ENCODE peak calls at places on chromosomes 12 and 14, in nine cellular contexts. One of them, this sample, is unnamed.
A peak's percentile ranks its signal among the peaks of the same experiment; 100 is the strongest.

GRCh38 chr12:3363608-3364007 is 127.4 kb upstream of the PRMT8 start:
- DNase-seq in lung: no peak
- DNase-seq in EL: no peak
- DNase-seq in amniotic stem cell: no peak
- DNase-seq in bronchial epithelial cell: no peak
- DNase-seq in mesothelial cell of epicardium: no peak
- DNase-seq in left ventricle myocardium superior: no peak
- DNase-seq in stimulated activated CD4-positive, alpha-beta T cell treated with anti-CD3 and anti-CD28 coated beads, TNF-alpha, amount 100 ng/mL, for 24 hours: no peak
- DNase-seq in NCI-H460: no peak
- DNase-seq in this sample: peak; percentile 14

GRCh38 chr12:107429006-107429698 is 256.4 kb upstream of the PWP1 start:
- DNase-seq in lung: peak; percentile 38
- DNase-seq in EL: no peak
- DNase-seq in amniotic stem cell: no peak
- DNase-seq in bronchial epithelial cell: peak; percentile 86
- DNase-seq in mesothelial cell of epicardium: no peak
- DNase-seq in left ventricle myocardium superior: no peak
- DNase-seq in stimulated activated CD4-positive, alpha-beta T cell treated with anti-CD3 and anti-CD28 coated beads, TNF-alpha, amount 100 ng/mL, for 24 hours: no peak
- DNase-seq in NCI-H460: no peak
- DNase-seq in this sample: peak; percentile 52

GRCh38 chr14:21098134-21098891 is at the start of gene ZNF219:
- DNase-seq in lung: peak; percentile 66
- DNase-seq in EL: peak; percentile 67
- DNase-seq in amniotic stem cell: no peak
- DNase-seq in bronchial epithelial cell: peak; percentile 82
- DNase-seq in mesothelial cell of epicardium: peak; percentile 63
- DNase-seq in left ventricle myocardium superior: peak; percentile 77
- DNase-seq in stimulated activated CD4-positive, alpha-beta T cell treated with anti-CD3 and anti-CD28 coated beads, TNF-alpha, amount 100 ng/mL, for 24 hours: peak; percentile 40
- DNase-seq in NCI-H460: peak; percentile 45
- DNase-seq in this sample: peak; percentile 52

GRCh38 chr14:104895786-104896642 is 28.7 kb upstream of the PLD4 start:
- DNase-seq in lung: peak; percentile 79
- DNase-seq in EL: no peak
- DNase-seq in amniotic stem cell: no peak
- DNase-seq in bronchial epithelial cell: peak; percentile 17
- DNase-seq in mesothelial cell of epicardium: peak; percentile 39
- DNase-seq in left ventricle myocardium superior: peak; percentile 51
- DNase-seq in stimulated activated CD4-positive, alpha-beta T cell treated with anti-CD3 and anti-CD28 coated beads, TNF-alpha, amount 100 ng/mL, for 24 hours: no peak
- DNase-seq in NCI-H460: no peak
- DNase-seq in this sample: no peak

GRCh38 chr12:10182662-10183061 is 3.8 kb downstream of the TMEM52B start:
- DNase-seq in lung: no peak
- DNase-seq in EL: peak; percentile 86
- DNase-seq in amniotic stem cell: no peak
- DNase-seq in bronchial epithelial cell: peak; percentile 86
- DNase-seq in mesothelial cell of epicardium: no peak
- DNase-seq in left ventricle myocardium superior: no peak
- DNase-seq in stimulated activated CD4-positive, alpha-beta T cell treated with anti-CD3 and anti-CD28 coated beads, TNF-alpha, amount 100 ng/mL, for 24 hours: no peak
- DNase-seq in NCI-H460: no peak
- DNase-seq in this sample: no peak

GRCh38 chr14:76872796-76873432 is 46.7 kb downstream of the LRRC74A start:
- DNase-seq in lung: peak; percentile 56
- DNase-seq in EL: peak; percentile 55
- DNase-seq in amniotic stem cell: no peak
- DNase-seq in bronchial epithelial cell: peak; percentile 19
- DNase-seq in mesothelial cell of epicardium: peak; percentile 80
- DNase-seq in left ventricle myocardium superior: peak; percentile 65
- DNase-seq in stimulated activated CD4-positive, alpha-beta T cell treated with anti-CD3 and anti-CD28 coated beads, TNF-alpha, amount 100 ng/mL, for 24 hours: peak; percentile 58
- DNase-seq in NCI-H460: peak; percentile 53
- DNase-seq in this sample: peak; percentile 67

GRCh38 chr12:4276524-4277204 is 3.1 kb downstream of the CCND2 start:
- DNase-seq in lung: peak; percentile 93
- DNase-seq in EL: peak; percentile 82
- DNase-seq in amniotic stem cell: peak; percentile 69
- DNase-seq in bronchial epithelial cell: peak; percentile 83
- DNase-seq in mesothelial cell of epicardium: peak; percentile 87
- DNase-seq in left ventricle myocardium superior: peak; percentile 83
- DNase-seq in stimulated activated CD4-positive, alpha-beta T cell treated with anti-CD3 and anti-CD28 coated beads, TNF-alpha, amount 100 ng/mL, for 24 hours: peak; percentile 83
- DNase-seq in NCI-H460: peak; percentile 74
- DNase-seq in this sample: peak; percentile 90

GRCh38 chr12:93102289-93102688 is 173.2 kb upstream of the EEA1 start:
- DNase-seq in lung: no peak
- DNase-seq in EL: no peak
- DNase-seq in amniotic stem cell: no peak
- DNase-seq in bronchial epithelial cell: no peak
- DNase-seq in mesothelial cell of epicardium: no peak
- DNase-seq in left ventricle myocardium superior: no peak
- DNase-seq in stimulated activated CD4-positive, alpha-beta T cell treated with anti-CD3 and anti-CD28 coated beads, TNF-alpha, amount 100 ng/mL, for 24 hours: no peak
- DNase-seq in NCI-H460: no peak
- DNase-seq in this sample: no peak

GRCh38 chr14:71250791-71251190 is 343.5 kb downstream of the PCNX1 start:
- DNase-seq in lung: no peak
- DNase-seq in EL: no peak
- DNase-seq in amniotic stem cell: no peak
- DNase-seq in bronchial epithelial cell: no peak
- DNase-seq in mesothelial cell of epicardium: no peak
- DNase-seq in left ventricle myocardium superior: no peak
- DNase-seq in stimulated activated CD4-positive, alpha-beta T cell treated with anti-CD3 and anti-CD28 coated beads, TNF-alpha, amount 100 ng/mL, for 24 hours: no peak
- DNase-seq in NCI-H460: no peak
- DNase-seq in this sample: no peak

GRCh38 chr14:61322799-61323290 is 1.5 kb downstream of the PRKCH start:
- DNase-seq in lung: peak; percentile 38
- DNase-seq in EL: peak; percentile 6
- DNase-seq in amniotic stem cell: no peak
- DNase-seq in bronchial epithelial cell: peak; percentile 97
- DNase-seq in mesothelial cell of epicardium: no peak
- DNase-seq in left ventricle myocardium superior: no peak
- DNase-seq in stimulated activated CD4-positive, alpha-beta T cell treated with anti-CD3 and anti-CD28 coated beads, TNF-alpha, amount 100 ng/mL, for 24 hours: peak; percentile 39
- DNase-seq in NCI-H460: no peak
- DNase-seq in this sample: no peak

GRCh38 chr14:34372766-34373165 is 89.3 kb downstream of the SPTSSA start:
- DNase-seq in lung: no peak
- DNase-seq in EL: no peak
- DNase-seq in amniotic stem cell: no peak
- DNase-seq in bronchial epithelial cell: no peak
- DNase-seq in mesothelial cell of epicardium: no peak
- DNase-seq in left ventricle myocardium superior: no peak
- DNase-seq in stimulated activated CD4-positive, alpha-beta T cell treated with anti-CD3 and anti-CD28 coated beads, TNF-alpha, amount 100 ng/mL, for 24 hours: no peak
- DNase-seq in NCI-H460: no peak
- DNase-seq in this sample: no peak

GRCh38 chr14:101254805-101255764 is 306.2 kb upstream of the DIO3 start:
- DNase-seq in lung: no peak
- DNase-seq in EL: no peak
- DNase-seq in amniotic stem cell: no peak
- DNase-seq in bronchial epithelial cell: no peak
- DNase-seq in mesothelial cell of epicardium: no peak
- DNase-seq in left ventricle myocardium superior: peak; percentile 61
- DNase-seq in stimulated activated CD4-positive, alpha-beta T cell treated with anti-CD3 and anti-CD28 coated beads, TNF-alpha, amount 100 ng/mL, for 24 hours: no peak
- DNase-seq in NCI-H460: no peak
- DNase-seq in this sample: peak; percentile 24

GRCh38 chr14:33406766-33407165 is 468.1 kb downstream of the NPAS3 start:
- DNase-seq in lung: no peak
- DNase-seq in EL: no peak
- DNase-seq in amniotic stem cell: no peak
- DNase-seq in bronchial epithelial cell: no peak
- DNase-seq in mesothelial cell of epicardium: no peak
- DNase-seq in left ventricle myocardium superior: no peak
- DNase-seq in stimulated activated CD4-positive, alpha-beta T cell treated with anti-CD3 and anti-CD28 coated beads, TNF-alpha, amount 100 ng/mL, for 24 hours: no peak
- DNase-seq in NCI-H460: no peak
- DNase-seq in this sample: no peak

GRCh38 chr12:12716151-12716844 is 870 bp upstream of the CDKN1B start:
- DNase-seq in lung: no peak
- DNase-seq in EL: peak; percentile 49
- DNase-seq in amniotic stem cell: no peak
- DNase-seq in bronchial epithelial cell: peak; percentile 44
- DNase-seq in mesothelial cell of epicardium: no peak
- DNase-seq in left ventricle myocardium superior: no peak
- DNase-seq in stimulated activated CD4-positive, alpha-beta T cell treated with anti-CD3 and anti-CD28 coated beads, TNF-alpha, amount 100 ng/mL, for 24 hours: no peak
- DNase-seq in NCI-H460: no peak
- DNase-seq in this sample: no peak

GRCh38 chr14:79920180-79920579 is 291.1 kb downstream of the DIO2 start:
- DNase-seq in lung: no peak
- DNase-seq in EL: no peak
- DNase-seq in amniotic stem cell: no peak
- DNase-seq in bronchial epithelial cell: no peak
- DNase-seq in mesothelial cell of epicardium: no peak
- DNase-seq in left ventricle myocardium superior: no peak
- DNase-seq in stimulated activated CD4-positive, alpha-beta T cell treated with anti-CD3 and anti-CD28 coated beads, TNF-alpha, amount 100 ng/mL, for 24 hours: no peak
- DNase-seq in NCI-H460: no peak
- DNase-seq in this sample: no peak

GRCh38 chr12:129659927-129660326 is 243.9 kb downstream of the TMEM132D start:
- DNase-seq in lung: no peak
- DNase-seq in EL: no peak
- DNase-seq in amniotic stem cell: peak; percentile 91
- DNase-seq in bronchial epithelial cell: peak; percentile 74
- DNase-seq in mesothelial cell of epicardium: no peak
- DNase-seq in left ventricle myocardium superior: no peak
- DNase-seq in stimulated activated CD4-positive, alpha-beta T cell treated with anti-CD3 and anti-CD28 coated beads, TNF-alpha, amount 100 ng/mL, for 24 hours: no peak
- DNase-seq in NCI-H460: no peak
- DNase-seq in this sample: no peak

GRCh38 chr12:124476011-124476400 is 91.4 kb downstream of the NCOR2 start:
- DNase-seq in lung: no peak
- DNase-seq in EL: no peak
- DNase-seq in amniotic stem cell: no peak
- DNase-seq in bronchial epithelial cell: no peak
- DNase-seq in mesothelial cell of epicardium: no peak
- DNase-seq in left ventricle myocardium superior: peak; percentile 31
- DNase-seq in stimulated activated CD4-positive, alpha-beta T cell treated with anti-CD3 and anti-CD28 coated beads, TNF-alpha, amount 100 ng/mL, for 24 hours: no peak
- DNase-seq in NCI-H460: no peak
- DNase-seq in this sample: no peak

GRCh38 chr12:55720894-55721444 is 776 bp downstream of the RDH5 start:
- DNase-seq in lung: peak; percentile 72
- DNase-seq in EL: peak; percentile 98
- DNase-seq in amniotic stem cell: peak; percentile 87
- DNase-seq in bronchial epithelial cell: peak; percentile 80
- DNase-seq in mesothelial cell of epicardium: no peak
- DNase-seq in left ventricle myocardium superior: peak; percentile 67
- DNase-seq in stimulated activated CD4-positive, alpha-beta T cell treated with anti-CD3 and anti-CD28 coated beads, TNF-alpha, amount 100 ng/mL, for 24 hours: no peak
- DNase-seq in NCI-H460: peak; percentile 47
- DNase-seq in this sample: peak; percentile 80

GRCh38 chr14:44961151-44961729 is 507 bp downstream of the KLHL28 start:
- DNase-seq in lung: peak; percentile 59
- DNase-seq in EL: peak; percentile 69
- DNase-seq in amniotic stem cell: peak; percentile 48
- DNase-seq in bronchial epithelial cell: peak; percentile 54
- DNase-seq in mesothelial cell of epicardium: peak; percentile 63
- DNase-seq in left ventricle myocardium superior: peak; percentile 64
- DNase-seq in stimulated activated CD4-positive, alpha-beta T cell treated with anti-CD3 and anti-CD28 coated beads, TNF-alpha, amount 100 ng/mL, for 24 hours: peak; percentile 52
- DNase-seq in NCI-H460: peak; percentile 71
- DNase-seq in this sample: peak; percentile 51

GRCh38 chr14:94889520-94890312 is 119.8 kb upstream of the GSC start:
- DNase-seq in lung: no peak
- DNase-seq in EL: no peak
- DNase-seq in amniotic stem cell: no peak
- DNase-seq in bronchial epithelial cell: no peak
- DNase-seq in mesothelial cell of epicardium: no peak
- DNase-seq in left ventricle myocardium superior: no peak
- DNase-seq in stimulated activated CD4-positive, alpha-beta T cell treated with anti-CD3 and anti-CD28 coated beads, TNF-alpha, amount 100 ng/mL, for 24 hours: no peak
- DNase-seq in NCI-H460: no peak
- DNase-seq in this sample: no peak

GRCh38 chr12:80493466-80493865 is 49.4 kb downstream of the PTPRQ start:
- DNase-seq in lung: no peak
- DNase-seq in EL: no peak
- DNase-seq in amniotic stem cell: no peak
- DNase-seq in bronchial epithelial cell: no peak
- DNase-seq in mesothelial cell of epicardium: no peak
- DNase-seq in left ventricle myocardium superior: no peak
- DNase-seq in stimulated activated CD4-positive, alpha-beta T cell treated with anti-CD3 and anti-CD28 coated beads, TNF-alpha, amount 100 ng/mL, for 24 hours: no peak
- DNase-seq in NCI-H460: no peak
- DNase-seq in this sample: no peak

GRCh38 chr12:98939350-98939749 is 294.3 kb downstream of the APAF1 start:
- DNase-seq in lung: no peak
- DNase-seq in EL: peak; percentile 24
- DNase-seq in amniotic stem cell: no peak
- DNase-seq in bronchial epithelial cell: peak; percentile 30
- DNase-seq in mesothelial cell of epicardium: no peak
- DNase-seq in left ventricle myocardium superior: no peak
- DNase-seq in stimulated activated CD4-positive, alpha-beta T cell treated with anti-CD3 and anti-CD28 coated beads, TNF-alpha, amount 100 ng/mL, for 24 hours: no peak
- DNase-seq in NCI-H460: no peak
- DNase-seq in this sample: no peak

GRCh38 chr14:76917759-76918175 is 91.6 kb downstream of the LRRC74A start:
- DNase-seq in lung: peak; percentile 54
- DNase-seq in EL: no peak
- DNase-seq in amniotic stem cell: no peak
- DNase-seq in bronchial epithelial cell: no peak
- DNase-seq in mesothelial cell of epicardium: no peak
- DNase-seq in left ventricle myocardium superior: peak; percentile 88
- DNase-seq in stimulated activated CD4-positive, alpha-beta T cell treated with anti-CD3 and anti-CD28 coated beads, TNF-alpha, amount 100 ng/mL, for 24 hours: no peak
- DNase-seq in NCI-H460: no peak
- DNase-seq in this sample: no peak

GRCh38 chr12:112381898-112382796 is at the start of gene HECTD4:
- DNase-seq in lung: peak; percentile 95
- DNase-seq in EL: peak; percentile 87
- DNase-seq in amniotic stem cell: peak; percentile 73
- DNase-seq in bronchial epithelial cell: peak; percentile 64
- DNase-seq in mesothelial cell of epicardium: peak; percentile 94
- DNase-seq in left ventricle myocardium superior: peak; percentile 99
- DNase-seq in stimulated activated CD4-positive, alpha-beta T cell treated with anti-CD3 and anti-CD28 coated beads, TNF-alpha, amount 100 ng/mL, for 24 hours: peak; percentile 93
- DNase-seq in NCI-H460: peak; percentile 87
- DNase-seq in this sample: peak; percentile 95

GRCh38 chr12:49332891-49333371 is 4.1 kb downstream of the C1QL4 start:
- DNase-seq in lung: no peak
- DNase-seq in EL: no peak
- DNase-seq in amniotic stem cell: no peak
- DNase-seq in bronchial epithelial cell: no peak
- DNase-seq in mesothelial cell of epicardium: no peak
- DNase-seq in left ventricle myocardium superior: no peak
- DNase-seq in stimulated activated CD4-positive, alpha-beta T cell treated with anti-CD3 and anti-CD28 coated beads, TNF-alpha, amount 100 ng/mL, for 24 hours: no peak
- DNase-seq in NCI-H460: no peak
- DNase-seq in this sample: no peak

GRCh38 chr12:96233941-96234461 is 39.8 kb downstream of the ELK3 start:
- DNase-seq in lung: peak; percentile 65
- DNase-seq in EL: peak; percentile 29
- DNase-seq in amniotic stem cell: no peak
- DNase-seq in bronchial epithelial cell: no peak
- DNase-seq in mesothelial cell of epicardium: no peak
- DNase-seq in left ventricle myocardium superior: peak; percentile 96
- DNase-seq in stimulated activated CD4-positive, alpha-beta T cell treated with anti-CD3 and anti-CD28 coated beads, TNF-alpha, amount 100 ng/mL, for 24 hours: no peak
- DNase-seq in NCI-H460: no peak
- DNase-seq in this sample: peak; percentile 82

GRCh38 chr12:82688035-82688501 is 1.4 kb downstream of the TMTC2 start:
- DNase-seq in lung: no peak
- DNase-seq in EL: peak; percentile 9
- DNase-seq in amniotic stem cell: no peak
- DNase-seq in bronchial epithelial cell: peak; percentile 21
- DNase-seq in mesothelial cell of epicardium: no peak
- DNase-seq in left ventricle myocardium superior: no peak
- DNase-seq in stimulated activated CD4-positive, alpha-beta T cell treated with anti-CD3 and anti-CD28 coated beads, TNF-alpha, amount 100 ng/mL, for 24 hours: no peak
- DNase-seq in NCI-H460: no peak
- DNase-seq in this sample: no peak

GRCh38 chr14:105748204-105748578 is 221.8 kb downstream of the TMEM121 start:
- DNase-seq in lung: no peak
- DNase-seq in EL: no peak
- DNase-seq in amniotic stem cell: no peak
- DNase-seq in bronchial epithelial cell: no peak
- DNase-seq in mesothelial cell of epicardium: no peak
- DNase-seq in left ventricle myocardium superior: peak; percentile 65
- DNase-seq in stimulated activated CD4-positive, alpha-beta T cell treated with anti-CD3 and anti-CD28 coated beads, TNF-alpha, amount 100 ng/mL, for 24 hours: no peak
- DNase-seq in NCI-H460: no peak
- DNase-seq in this sample: no peak

GRCh38 chr14:72559227-72559626 is 334.7 kb downstream of the DPF3 start:
- DNase-seq in lung: no peak
- DNase-seq in EL: peak; percentile 37
- DNase-seq in amniotic stem cell: no peak
- DNase-seq in bronchial epithelial cell: peak; percentile 34
- DNase-seq in mesothelial cell of epicardium: no peak
- DNase-seq in left ventricle myocardium superior: no peak
- DNase-seq in stimulated activated CD4-positive, alpha-beta T cell treated with anti-CD3 and anti-CD28 coated beads, TNF-alpha, amount 100 ng/mL, for 24 hours: no peak
- DNase-seq in NCI-H460: no peak
- DNase-seq in this sample: no peak

GRCh38 chr14:99961826-99962518 is 103.2 kb upstream of the EVL start:
- DNase-seq in lung: no peak
- DNase-seq in EL: no peak
- DNase-seq in amniotic stem cell: no peak
- DNase-seq in bronchial epithelial cell: no peak
- DNase-seq in mesothelial cell of epicardium: no peak
- DNase-seq in left ventricle myocardium superior: no peak
- DNase-seq in stimulated activated CD4-positive, alpha-beta T cell treated with anti-CD3 and anti-CD28 coated beads, TNF-alpha, amount 100 ng/mL, for 24 hours: no peak
- DNase-seq in NCI-H460: no peak
- DNase-seq in this sample: no peak

GRCh38 chr14:75542585-75543091 is 20.4 kb downstream of the BATF start:
- DNase-seq in lung: peak; percentile 85
- DNase-seq in EL: peak; percentile 18
- DNase-seq in amniotic stem cell: no peak
- DNase-seq in bronchial epithelial cell: peak; percentile 42
- DNase-seq in mesothelial cell of epicardium: no peak
- DNase-seq in left ventricle myocardium superior: peak; percentile 66
- DNase-seq in stimulated activated CD4-positive, alpha-beta T cell treated with anti-CD3 and anti-CD28 coated beads, TNF-alpha, amount 100 ng/mL, for 24 hours: peak; percentile 86
- DNase-seq in NCI-H460: no peak
- DNase-seq in this sample: peak; percentile 58